ENCODE peak calls at places on chromosomes 3 and 15, in seven cellular contexts. Q is K562, P is GM12878, B is HCT116, G is HepG2, D is H1, A is SK-N-SH. E is an unnamed sample.

GRCh38 chr3:5071061-5071460 is 51.0 kb upstream of the ARL8B start:
- DNase-seq in Q (no peak), P (no peak), B (no peak), G (no peak), D (no peak), A (no peak), E (no peak)

GRCh38 chr3:120561251-120562045 is 34.7 kb upstream of the NDUFB4 start:
- DNase-seq in Q (peak; percentile 29), P (no peak), B (peak; percentile 56), G (peak; percentile 35), D (peak; percentile 80), A (peak; percentile 65), E (peak; percentile 76)

GRCh38 chr3:149152420-149152819 is 23.0 kb downstream of the HPS3 start:
- DNase-seq in Q (no peak), P (peak; percentile 51), B (no peak), G (no peak), D (no peak), A (no peak), E (no peak)

GRCh38 chr3:117404153-117404552 is 694.6 kb downstream of the TUSC7 start:
- DNase-seq in Q (no peak), P (no peak), B (no peak), G (no peak), D (no peak), A (no peak), E (no peak)

GRCh38 chr3:141387446-141388030 is 19.2 kb downstream of the ZBTB38 start:
- DNase-seq in Q (no peak), P (no peak), B (no peak), G (no peak), D (no peak), A (no peak), E (no peak)

GRCh38 chr3:130956281-130956680 is 62.4 kb downstream of the ATP2C1 start:
- DNase-seq in Q (no peak), P (no peak), B (no peak), G (no peak), D (no peak), A (no peak), E (no peak)

GRCh38 chr3:72299321-72299802 is 514.4 kb upstream of the PROK2 start:
- DNase-seq in Q (no peak), P (no peak), B (peak; percentile 28), G (no peak), D (no peak), A (peak; percentile 65), E (no peak)

GRCh38 chr3:38528457-38528856 is 32.3 kb downstream of the EXOG start:
- DNase-seq in Q (no peak), P (no peak), B (no peak), G (peak; percentile 28), D (no peak), A (peak; percentile 60), E (peak; percentile 19)

GRCh38 chr3:65484964-65485363 is 553.8 kb downstream of the MAGI1 start:
- DNase-seq in Q (no peak), P (no peak), B (no peak), G (no peak), D (no peak), A (no peak), E (no peak)

GRCh38 chr15:55802600-55803376 is 59.8 kb upstream of the PRTG start:
- DNase-seq in Q (no peak), P (no peak), B (no peak), G (no peak), D (no peak), A (peak; percentile 48), E (no peak)

GRCh38 chr3:190811775-190812480 is 50.6 kb downstream of the GMNC start:
- DNase-seq in Q (peak; percentile 4), P (no peak), B (peak; percentile 67), G (peak; percentile 54), D (peak; percentile 57), A (peak; percentile 27), E (no peak)

GRCh38 chr3:59606638-59607262 is 556.9 kb upstream of the CFAP20DC start:
- DNase-seq in Q (no peak), P (no peak), B (no peak), G (no peak), D (no peak), A (peak; percentile 17), E (no peak)

GRCh38 chr3:71994203-71994602 is 209.3 kb upstream of the PROK2 start:
- DNase-seq in Q (no peak), P (no peak), B (no peak), G (no peak), D (no peak), A (no peak), E (no peak)

GRCh38 chr3:64398431-64398830 is 173.2 kb upstream of the PRICKLE2 start:
- DNase-seq in Q (no peak), P (no peak), B (no peak), G (no peak), D (no peak), A (no peak), E (no peak)

GRCh38 chr3:183664913-183665381 is 29.5 kb downstream of the KLHL24 start:
- DNase-seq in Q (no peak), P (no peak), B (no peak), G (no peak), D (no peak), A (no peak), E (peak; percentile 58)

GRCh38 chr3:73295511-73296257 is 234.2 kb downstream of the EBLN2 start:
- DNase-seq in Q (no peak), P (no peak), B (no peak), G (no peak), D (no peak), A (no peak), E (no peak)

GRCh38 chr3:9105421-9105820 is 142.1 kb upstream of the RAD18 start:
- DNase-seq in Q (no peak), P (no peak), B (no peak), G (no peak), D (no peak), A (no peak), E (no peak)

GRCh38 chr3:42613462-42613861 is 13.0 kb downstream of the NKTR start:
- DNase-seq in Q (no peak), P (no peak), B (no peak), G (no peak), D (no peak), A (peak; percentile 20), E (peak; percentile 43)

GRCh38 chr3:31391150-31391549 is 141.6 kb upstream of the STT3B start:
- DNase-seq in Q (no peak), P (no peak), B (no peak), G (no peak), D (peak; percentile 49), A (no peak), E (no peak)

GRCh38 chr3:98814799-98815450 is 51.8 kb downstream of the ST3GAL6 start:
- DNase-seq in Q (no peak), P (no peak), B (no peak), G (no peak), D (no peak), A (no peak), E (no peak)

GRCh38 chr3:15102833-15103232 is 3.9 kb upstream of the RBSN start:
- DNase-seq in Q (no peak), P (no peak), B (no peak), G (no peak), D (no peak), A (no peak), E (peak; percentile 41)

DNA sequence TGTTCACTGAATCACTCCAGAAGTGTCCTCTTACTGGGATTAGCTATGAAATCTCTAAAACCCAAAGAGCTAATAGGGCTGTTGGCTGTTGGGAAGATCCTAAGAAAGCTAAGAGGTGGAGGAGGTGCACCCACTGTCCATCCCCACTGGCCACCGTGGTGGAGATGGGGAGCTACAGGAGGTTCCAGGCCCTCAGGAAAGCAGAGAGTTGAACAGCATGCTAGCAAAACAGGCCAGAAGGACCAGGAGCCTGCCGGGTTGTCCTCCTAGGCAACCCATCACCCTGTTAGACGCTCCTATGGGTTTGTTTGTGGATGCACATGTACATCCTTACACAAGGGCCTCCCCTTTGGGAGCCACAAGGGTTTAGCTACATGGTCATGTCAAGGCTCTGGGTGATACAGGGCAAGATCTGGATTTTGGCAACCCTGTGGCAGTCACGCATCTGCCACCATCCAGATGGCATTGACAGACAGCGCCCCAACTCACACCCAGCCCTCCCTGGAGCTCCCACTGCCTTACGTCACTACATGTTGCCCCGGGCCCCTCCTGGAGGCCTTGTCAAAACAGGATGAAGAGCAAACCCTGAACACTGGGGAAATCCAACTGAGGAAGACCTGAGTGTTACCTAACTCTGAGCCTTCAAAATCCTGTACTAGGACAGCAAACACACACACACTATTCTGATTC is 208.1 kb downstream of the SLCO3A1 start:
- DNase-seq in Q (no peak), P (no peak), B (no peak), G (no peak), D (no peak), A (no peak), E (no peak)
- TF ChIP-seq JUND in Q (no peak), P (no peak), B (no peak), G (no peak), D (no peak), A (no peak), E (no peak)

GRCh38 chr15:33506781-33507180 is 196.0 kb downstream of the RYR3 start:
- DNase-seq in Q (no peak), P (no peak), B (no peak), G (no peak), D (no peak), A (no peak), E (no peak)
- TF ChIP-seq JUND in Q (no peak), P (no peak), B (no peak), G (no peak), D (no peak), A (no peak), E (no peak)

GRCh38 chr15:101052031-101052620 is 133.0 kb downstream of the LRRK1 start:
- DNase-seq in Q (no peak), P (no peak), B (no peak), G (no peak), D (peak; percentile 46), A (peak; percentile 14), E (no peak)
- TF ChIP-seq JUND in Q (no peak), P (no peak), B (no peak), G (no peak), D (no peak), A (no peak), E (no peak)

GRCh38 chr3:151165221-151165620 is 37.8 kb downstream of the GPR171 start:
- DNase-seq in Q (no peak), P (no peak), B (no peak), G (no peak), D (no peak), A (no peak), E (no peak)

GRCh38 chr3:151156618-151157216 is 46.3 kb downstream of the GPR171 start:
- DNase-seq in Q (peak; percentile 41), P (no peak), B (peak; percentile 71), G (peak; percentile 67), D (no peak), A (peak; percentile 53), E (peak; percentile 85)

GRCh38 chr3:151154566-151154965 is 48.5 kb downstream of the GPR171 start:
- DNase-seq in Q (no peak), P (no peak), B (no peak), G (no peak), D (no peak), A (no peak), E (no peak)

GRCh38 chr3:151155409-151156128 is 47.4 kb downstream of the GPR171 start:
- DNase-seq in Q (no peak), P (no peak), B (no peak), G (no peak), D (no peak), A (no peak), E (no peak)

DNA sequence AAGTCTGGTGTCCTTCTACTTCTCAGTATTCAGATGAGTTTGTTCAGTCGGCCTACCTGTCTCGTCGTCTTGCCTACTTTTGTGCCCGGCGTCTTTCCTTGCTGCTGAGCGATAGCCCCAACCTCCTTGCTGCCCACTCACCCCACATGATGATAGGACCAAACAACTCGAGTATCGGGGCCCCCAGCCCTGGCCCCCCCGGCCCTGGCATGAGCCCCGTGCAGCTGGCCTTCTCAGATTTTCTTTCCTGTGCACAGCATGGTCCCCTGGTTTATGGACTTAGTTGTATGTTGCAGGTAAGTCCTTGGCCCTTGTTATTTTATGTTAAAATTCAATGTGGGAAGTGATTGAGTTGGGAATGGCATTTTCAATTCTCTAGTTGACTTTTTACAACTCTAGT is 43.2 kb downstream of the GPR171 start:
- DNase-seq in Q (no peak), P (no peak), B (no peak), G (no peak), D (no peak), A (no peak), E (no peak)
- TF ChIP-seq JUND in Q (no peak), P (no peak), B (no peak), G (no peak), D (no peak), A (no peak), E (no peak)

E was measured in T47D.